ENCODE peak calls at places on chromosomes 2 and 18, in ten cellular contexts. C is dorsolateral prefrontal cortex, O is upper lobe of right lung, M is transverse colon, J is cardiac muscle cell, N is right lobe of liver, X is heart right ventricle, Q is GM10248, T is AG04449, G is endothelial cell. B is an unnamed sample.

GRCh38 chr2:223247136-223247535 is 195.1 kb downstream of the KCNE4 start:
- DNase-seq in M (no peak), C (no peak), X (no peak), Q (no peak), O (no peak), G (peak), N (no peak), T (no peak), J (no peak), B (peak)

GRCh38 chr18:49768051-49768391 is 45.3 kb downstream of the ACAA2 start:
- DNase-seq in N (peak), T (no peak), Q (no peak), G (peak), O (peak), M (peak), X (peak), C (peak), J (peak), B (peak)

GRCh38 chr2:45885111-45885685 is 233.7 kb downstream of the PRKCE start:
- DNase-seq in Q (no peak), M (no peak), X (no peak), T (no peak), G (no peak), O (no peak), J (no peak), C (no peak), N (no peak), B (no peak)

GRCh38 chr2:162242586-162243304 is 500 bp downstream of the FAP start:
- DNase-seq in X (no peak), N (no peak), J (no peak), C (no peak), O (no peak), G (no peak), T (peak), Q (no peak), M (no peak), B (no peak)

GRCh38 chr2:29463181-29463900 is 348.1 kb downstream of the CLIP4 start:
- DNase-seq in J (peak), X (no peak), O (no peak), T (peak), G (no peak), C (no peak), N (no peak), Q (no peak), M (no peak), B (no peak)

GRCh38 chr2:101474752-101475384 is at the start of gene RFX8:
- DNase-seq in T (peak), Q (peak), O (no peak), M (no peak), C (peak), J (no peak), X (no peak), N (no peak), G (no peak), B (peak)

GRCh38 chr2:96267159-96267971 is 1.3 kb downstream of the CIAO1 start:
- DNase-seq in J (peak), N (peak), O (no peak), C (no peak), G (peak), X (no peak), Q (peak), M (peak), T (no peak), B (peak)

GRCh38 chr2:223529676-223530075 is 72.5 kb downstream of the SCG2 start:
- DNase-seq in C (no peak), T (peak), Q (no peak), X (no peak), M (no peak), O (no peak), J (no peak), N (no peak), G (no peak), B (no peak)

GRCh38 chr18:35407871-35408481 is 30.8 kb upstream of the ZNF396 start:
- DNase-seq in T (no peak), N (no peak), Q (peak), J (peak), O (no peak), G (peak), M (peak), X (no peak), C (peak), B (peak)

GRCh38 chr2:51995293-51995692 is 963.4 kb upstream of the NRXN1 start:
- DNase-seq in C (no peak), J (no peak), T (peak), X (no peak), G (no peak), N (no peak), O (no peak), Q (no peak), M (no peak), B (no peak)

GRCh38 chr2:51218057-51218456 is 186.1 kb upstream of the NRXN1 start:
- DNase-seq in M (no peak), N (no peak), C (no peak), Q (no peak), X (no peak), T (no peak), J (no peak), O (no peak), G (no peak), B (no peak)

GRCh38 chr2:128384446-128384845 is 65.8 kb upstream of the HS6ST1 start:
- DNase-seq in O (peak), T (no peak), M (no peak), N (peak), J (no peak), C (no peak), Q (no peak), G (no peak), X (no peak), B (no peak)

GRCh38 chr18:62880673-62881364 is 165.5 kb downstream of the PHLPP1 start:
- DNase-seq in Q (no peak), J (no peak), G (no peak), O (no peak), M (no peak), X (no peak), T (no peak), C (no peak), N (no peak), B (no peak)

GRCh38 chr2:188515918-188516317 is 224.2 kb downstream of the GULP1 start:
- DNase-seq in M (no peak), C (no peak), J (no peak), X (no peak), G (no peak), Q (no peak), N (no peak), T (no peak), O (no peak), B (no peak)

GRCh38 chr2:237445611-237446332 is 31.8 kb upstream of the COL6A3 start:
- DNase-seq in X (no peak), G (no peak), O (peak), J (no peak), Q (no peak), M (no peak), C (no peak), N (no peak), T (no peak), B (no peak)

GRCh38 chr2:1231664-1232063 is 181.6 kb upstream of the TPO start:
- DNase-seq in T (no peak), N (no peak), Q (no peak), M (no peak), J (no peak), O (no peak), C (no peak), X (no peak), G (no peak), B (no peak)

GRCh38 chr2:170229125-170229524 is 51.2 kb downstream of the MYO3B start:
- DNase-seq in M (no peak), Q (no peak), X (no peak), O (no peak), G (no peak), C (no peak), N (no peak), J (peak), T (no peak), B (no peak)

GRCh38 chr2:68734176-68734575 is 435 bp upstream of the ARHGAP25 start:
- DNase-seq in O (no peak), G (no peak), T (no peak), C (no peak), Q (no peak), J (no peak), M (no peak), N (no peak), X (no peak), B (no peak)

GRCh38 chr2:222943820-222944219 is 83.0 kb downstream of the ACSL3 start:
- DNase-seq in O (no peak), C (no peak), G (no peak), N (no peak), M (no peak), T (no peak), J (no peak), X (no peak), Q (no peak), B (no peak)

GRCh38 chr2:211930331-211930730 is 608.3 kb downstream of the ERBB4 start:
- DNase-seq in J (no peak), X (no peak), M (no peak), N (no peak), C (no peak), Q (no peak), T (no peak), O (no peak), G (no peak), B (no peak)

GRCh38 chr18:44839239-44839666 is 158.6 kb downstream of the SETBP1 start:
- DNase-seq in X (peak), M (peak), C (peak), J (peak), T (no peak), N (peak), O (peak), G (peak), Q (peak), B (peak)

GRCh38 chr2:59702026-59702425 is 851.4 kb downstream of the BCL11A start:
- DNase-seq in N (no peak), Q (no peak), M (no peak), X (no peak), C (no peak), J (no peak), G (no peak), O (no peak), T (no peak), B (no peak)
- TF ChIP-seq CTCF in N (no peak), Q (no peak), M (no peak), X (no peak), C (no peak), J (no peak), G (no peak), O (no peak), T (no peak), B (no peak)

DNA sequence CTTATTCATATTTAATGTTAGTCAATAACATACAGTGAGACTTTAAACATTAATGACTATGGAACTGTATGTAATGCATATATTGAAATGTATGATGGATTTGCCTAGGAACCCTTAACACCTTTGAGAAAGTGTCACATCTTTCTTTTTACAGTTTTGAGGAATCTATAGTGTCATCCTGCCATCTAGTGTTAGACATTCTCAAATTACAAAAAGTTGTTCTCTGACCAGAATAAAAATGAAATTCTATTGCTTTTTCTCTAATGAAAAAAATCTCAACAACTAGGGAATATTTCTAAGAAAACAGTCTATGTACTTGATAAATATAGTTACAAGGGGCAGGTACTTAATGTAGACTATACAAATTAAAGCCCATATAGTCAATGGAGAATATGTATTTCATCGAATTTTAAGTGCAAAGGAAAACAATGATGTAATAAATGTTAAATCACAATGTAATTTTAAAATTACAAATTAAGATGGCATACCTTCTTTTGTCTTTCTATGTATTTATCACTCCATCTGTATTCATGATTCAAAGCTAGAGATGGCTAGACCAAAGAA is 5.1 kb upstream of the CALCRL start:
- DNase-seq in J (peak), O (no peak), Q (no peak), N (no peak), T (no peak), X (no peak), G (no peak), M (no peak), C (no peak), B (no peak)
- TF ChIP-seq CTCF in J (peak), O (peak), Q (peak), N (peak), T (peak), X (peak), G (peak), M (peak), C (peak), B (no peak)

DNA sequence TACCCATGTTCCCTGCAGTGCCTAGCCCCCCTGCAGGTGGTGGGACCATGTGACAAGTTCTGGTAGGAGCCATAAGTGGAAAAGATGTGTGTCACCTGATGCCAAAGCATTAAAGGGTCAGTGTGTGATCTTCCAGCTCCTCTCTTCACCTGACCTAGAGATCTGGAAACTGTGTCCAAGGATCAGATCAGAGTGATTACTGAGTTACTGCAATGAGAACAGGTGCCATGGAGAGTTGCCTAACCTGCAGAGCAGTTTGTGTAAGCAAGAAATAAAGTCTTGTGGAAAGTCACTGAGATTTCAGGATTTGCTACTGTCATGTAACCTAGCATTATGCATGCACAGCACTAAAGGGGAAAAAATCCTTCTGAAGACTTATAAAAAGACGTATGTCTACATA is 90.6 kb downstream of the ACVR1C start:
- DNase-seq in M (no peak), X (no peak), O (no peak), N (no peak), T (no peak), G (no peak), Q (no peak), J (no peak), C (no peak), B (no peak)
- TF ChIP-seq CTCF in M (no peak), X (no peak), O (no peak), N (no peak), T (no peak), G (no peak), Q (no peak), J (no peak), C (no peak), B (no peak)

GRCh38 chr18:10487161-10487560 is 32.7 kb downstream of the APCDD1 start:
- DNase-seq in T (no peak), M (no peak), N (no peak), O (no peak), J (no peak), C (no peak), X (no peak), Q (no peak), G (no peak), B (no peak)

GRCh38 chr18:10488022-10488421 is 33.6 kb downstream of the APCDD1 start:
- DNase-seq in G (no peak), M (no peak), Q (no peak), N (no peak), O (no peak), J (no peak), C (no peak), T (no peak), X (no peak), B (no peak)

GRCh38 chr18:10485475-10485874 is 31.0 kb downstream of the APCDD1 start:
- DNase-seq in J (no peak), O (no peak), T (no peak), C (no peak), Q (no peak), N (no peak), X (no peak), G (no peak), M (no peak), B (no peak)

GRCh38 chr18:10495936-10496335 is 29.9 kb upstream of the NAPG start:
- DNase-seq in X (no peak), N (no peak), C (no peak), J (no peak), T (no peak), O (no peak), M (no peak), G (no peak), Q (no peak), B (no peak)

GRCh38 chr18:10490401-10491289 is 35.2 kb upstream of the NAPG start:
- DNase-seq in Q (peak), J (peak), O (no peak), N (no peak), C (peak), M (peak), G (peak), X (no peak), T (no peak), B (peak)
- TF ChIP-seq CTCF in Q (peak), J (no peak), O (peak), N (no peak), C (peak), M (no peak), G (no peak), X (peak), T (no peak), B (peak)